ENCODE peak calls at places on chromosomes 2 and 18, in six cellular contexts. K is K562, J is SK-N-SH, Q is H1, Z is GM12878, D is HepG2. X is an unnamed sample.

GRCh38 chr2:232901711-232902578 is 31.9 kb downstream of the SNORC start:
- DNase-seq in D (peak), K (no peak), J (peak), Q (no peak), Z (no peak), X (peak)

GRCh38 chr2:39068757-39069515 is 51.9 kb downstream of the SOS1 start:
- DNase-seq in K (no peak), Q (no peak), J (no peak), Z (no peak), D (no peak), X (no peak)

GRCh38 chr2:232885264-232885961 is 15.3 kb downstream of the SNORC start:
- DNase-seq in Z (no peak), Q (no peak), D (no peak), J (peak), K (no peak), X (no peak)

GRCh38 chr2:229032596-229033234 is 238.4 kb downstream of the PID1 start:
- DNase-seq in J (no peak), K (no peak), D (no peak), Z (no peak), Q (no peak), X (no peak)

GRCh38 chr2:120773186-120773800 is 37.6 kb downstream of the GLI2 start:
- DNase-seq in D (no peak), Q (no peak), K (no peak), J (no peak), Z (no peak), X (no peak)

GRCh38 chr2:134086594-134087219 is 167.2 kb upstream of the MGAT5 start:
- DNase-seq in D (no peak), Q (no peak), Z (no peak), J (no peak), K (no peak), X (no peak)

GRCh38 chr2:40101076-40101688 is 322.1 kb upstream of the THUMPD2 start:
- DNase-seq in Q (no peak), J (no peak), Z (no peak), D (no peak), K (no peak), X (no peak)

GRCh38 chr2:120132190-120132589 is 91.0 kb downstream of the TMEM185B start:
- DNase-seq in Q (no peak), Z (no peak), D (no peak), J (peak), K (no peak), X (no peak)

GRCh38 chr18:9453273-9453672 is 22.0 kb upstream of the RALBP1 start:
- DNase-seq in Z (no peak), J (no peak), Q (no peak), K (no peak), D (no peak), X (no peak)

GRCh38 chr2:207935121-207935990 is 90.0 kb downstream of the PLEKHM3 start:
- DNase-seq in K (no peak), J (no peak), D (peak), Q (no peak), Z (no peak), X (no peak)

GRCh38 chr2:28366496-28367282 is 26.0 kb upstream of the FOSL2 start:
- DNase-seq in K (peak), J (peak), Z (no peak), Q (no peak), D (no peak), X (no peak)

GRCh38 chr2:105569616-105570015 is 170.8 kb upstream of the FHL2 start:
- DNase-seq in K (no peak), Q (no peak), D (no peak), J (no peak), Z (no peak), X (no peak)

GRCh38 chr18:39274535-39274934 is 1708.9 kb upstream of the CELF4 start:
- DNase-seq in Z (no peak), K (no peak), D (no peak), J (no peak), Q (no peak), X (no peak)

GRCh38 chr18:27136208-27136535 is 48.9 kb downstream of the CHST9 start:
- DNase-seq in Z (no peak), Q (no peak), K (no peak), D (peak), J (no peak), X (no peak)

GRCh38 chr2:224146356-224147160 is 107.5 kb upstream of the SERPINE2 start:
- DNase-seq in K (no peak), Z (no peak), D (peak), J (no peak), Q (no peak), X (no peak)

GRCh38 chr2:240556553-240557100 is 1.2 kb downstream of the ANKMY1 start:
- DNase-seq in Z (no peak), Q (no peak), J (peak), K (peak), D (peak), X (no peak)

GRCh38 chr18:12492907-12493306 is 85.2 kb downstream of the PRELID3A start:
- DNase-seq in K (no peak), D (no peak), J (no peak), Z (no peak), Q (no peak), X (no peak)

GRCh38 chr2:235468978-235469694 is 24.7 kb upstream of the AGAP1 start:
- DNase-seq in D (no peak), Q (no peak), J (no peak), K (no peak), Z (no peak), X (peak)

GRCh38 chr2:151827564-151828142 is 568 bp downstream of the ARL5A start:
- DNase-seq in Q (no peak), J (peak), Z (no peak), K (no peak), D (peak), X (no peak)

GRCh38 chr2:199136681-199137080 is 321.1 kb downstream of the SATB2 start:
- DNase-seq in J (no peak), K (peak), Q (no peak), D (no peak), Z (no peak), X (no peak)

GRCh38 chr2:18242716-18243115 is 317.7 kb downstream of the RDH14 start:
- DNase-seq in K (no peak), D (no peak), J (no peak), Q (no peak), Z (no peak), X (no peak)

GRCh38 chr18:79903071-79903635 is 48.3 kb downstream of the SLC66A2 start:
- DNase-seq in Z (no peak), J (no peak), K (no peak), D (no peak), Q (no peak), X (no peak)

GRCh38 chr18:79573921-79574491 is 105.6 kb upstream of the CTDP1 start:
- DNase-seq in Z (no peak), Q (no peak), D (no peak), J (no peak), K (no peak), X (no peak)

GRCh38 chr2:172674034-172674967 is 61.3 kb upstream of the RAPGEF4 start:
- DNase-seq in J (no peak), Z (no peak), D (no peak), Q (peak), K (peak), X (no peak)

GRCh38 chr2:172082105-172082943 is 3.0 kb upstream of the DLX1 start:
- DNase-seq in D (no peak), Z (no peak), Q (no peak), J (peak), K (no peak), X (no peak)

GRCh38 chr2:147829106-147829505 is 15.7 kb upstream of the ACVR2A start:
- DNase-seq in Q (no peak), K (no peak), D (no peak), Z (no peak), J (no peak), X (no peak)

GRCh38 chr2:138997346-138997745 is 217.2 kb upstream of the NXPH2 start:
- DNase-seq in Q (no peak), Z (no peak), K (no peak), J (no peak), D (no peak), X (no peak)

GRCh38 chr2:8477511-8478132 is 204.2 kb upstream of the ID2 start:
- DNase-seq in J (no peak), Q (no peak), K (no peak), D (no peak), Z (peak), X (no peak)
- H3K4me3 ChIP-seq in J (no peak), Q (no peak), K (no peak), D (no peak), Z (peak), X (no peak)

DNA sequence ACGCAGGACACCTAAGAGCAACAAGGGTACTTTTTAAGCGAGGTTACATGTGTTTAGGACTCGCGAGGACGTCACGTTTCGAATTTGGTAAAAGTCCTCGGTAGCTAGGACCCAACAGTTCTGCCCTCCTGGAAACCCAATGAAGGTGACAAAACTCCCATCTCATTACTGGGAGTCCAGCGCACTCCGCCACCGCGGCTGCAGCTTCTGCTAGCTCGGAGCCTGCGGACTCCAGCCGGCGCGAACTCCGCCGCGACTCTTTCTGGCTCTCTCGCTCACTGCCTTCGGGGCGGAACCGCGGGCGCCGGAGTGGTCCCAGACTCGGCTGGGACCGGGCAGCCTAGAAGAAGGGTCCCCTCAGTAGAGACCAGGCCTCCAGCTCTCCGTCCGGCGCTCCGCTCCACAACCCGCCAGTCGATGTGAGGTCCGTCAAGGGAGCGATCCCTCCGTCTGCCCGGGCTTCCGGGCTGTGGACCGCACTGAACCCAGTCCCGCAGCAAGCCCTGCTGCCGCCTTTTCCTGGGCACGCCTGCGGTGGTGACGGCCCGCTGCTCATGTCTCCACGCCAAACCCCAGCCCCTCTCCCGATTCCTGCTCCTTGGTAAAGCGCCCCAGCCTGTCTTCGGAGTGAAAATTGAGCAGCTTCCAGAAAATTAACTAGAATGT is 3.0 kb upstream of the OSR1 start:
- DNase-seq in Q (no peak), D (no peak), J (peak), K (no peak), Z (no peak), X (no peak)
- TF ChIP-seq SIN3A in Q (no peak), D (no peak), J (peak), K (no peak), Z (no peak), X (no peak)

DNA sequence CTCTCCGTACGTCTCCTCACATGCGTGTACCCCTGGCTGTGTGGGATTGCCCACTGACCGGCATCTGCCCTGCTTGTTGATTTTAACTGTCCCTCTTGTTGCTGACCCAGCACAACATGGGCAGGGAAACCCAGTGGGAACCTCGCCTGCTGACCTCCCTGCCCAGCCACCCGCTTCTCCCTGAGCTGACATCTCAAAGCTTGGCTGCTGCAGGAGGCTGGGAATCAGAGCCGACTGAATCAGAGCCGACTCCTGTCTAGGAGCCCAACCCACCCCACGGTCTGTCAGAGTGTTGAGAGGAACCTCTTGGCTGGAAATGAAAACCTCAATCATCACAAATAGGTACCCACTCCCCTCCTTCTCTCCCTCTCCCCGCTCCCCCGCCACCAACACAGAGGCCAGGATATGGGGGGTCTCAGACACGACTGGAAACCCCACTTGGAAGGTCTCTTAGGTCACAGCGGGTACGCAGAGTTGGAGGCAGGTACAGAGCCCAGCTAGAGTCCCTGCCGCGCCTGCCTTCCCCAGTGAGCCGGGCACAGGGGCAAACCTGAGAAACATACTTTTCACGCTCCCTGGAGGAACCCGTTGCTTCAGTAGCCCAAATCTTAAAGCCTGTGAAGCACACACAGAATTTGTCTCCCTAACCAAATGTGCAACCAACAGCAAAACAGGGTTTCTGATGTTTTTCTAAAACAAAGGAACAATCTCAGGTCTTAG is 784 bp downstream of the EDAR start:
- DNase-seq in K (no peak), D (no peak), Q (no peak), J (no peak), Z (no peak), X (no peak)
- H3K4me3 ChIP-seq in K (no peak), D (no peak), Q (no peak), J (no peak), Z (no peak), X (no peak)

GRCh38 chr18:51132256-51132935 is 65.1 kb downstream of the MEX3C start:
- DNase-seq in Z (no peak), J (no peak), D (no peak), Q (no peak), K (no peak), X (no peak)
- TF ChIP-seq SIN3A in Z (no peak), J (no peak), D (no peak), Q (no peak), K (no peak), X (no peak)